ENCODE peak calls at places on chromosome 4, in eight cellular contexts. P is SK-N-SH, K is NB4, V is K562, M is WTC11, S is HCT116, C is GM12878, R is A549. J is an unnamed sample.

GRCh38 chr4:23070848-23071570 is 378.3 kb downstream of the GBA3 start:
- DNase-seq in P (no peak), K (no peak), V (no peak), M (no peak), S (no peak), C (no peak), R (no peak), J (no peak)

GRCh38 chr4:1384675-1385372 is 21.4 kb downstream of the NKX1-1 start:
- DNase-seq in P (no peak), K (no peak), V (no peak), M (peak), S (no peak), C (no peak), R (no peak), J (no peak)

GRCh38 chr4:3285558-3286334 is 7.1 kb upstream of the RGS12 start:
- DNase-seq in P (peak), K (peak), V (no peak), M (peak), S (no peak), C (no peak), R (no peak), J (no peak)

GRCh38 chr4:102007959-102008425 is 217.5 kb downstream of the BANK1 start:
- DNase-seq in P (no peak), K (peak), V (no peak), M (no peak), S (no peak), C (no peak), R (no peak), J (no peak)

GRCh38 chr4:48247878-48248558 is 21.6 kb downstream of the TEC start:
- DNase-seq in P (no peak), K (no peak), V (no peak), M (no peak), S (no peak), C (no peak), R (no peak), J (no peak)

GRCh38 chr4:16583764-16584163 is 314.7 kb downstream of the LDB2 start:
- DNase-seq in P (no peak), K (no peak), V (no peak), M (no peak), S (no peak), C (no peak), R (no peak), J (no peak)

GRCh38 chr4:123856689-123857545 is 460.3 kb downstream of the SPRY1 start:
- DNase-seq in P (peak), K (peak), V (no peak), M (peak), S (no peak), C (no peak), R (peak), J (peak)

GRCh38 chr4:140042634-140043033 is 111.3 kb downstream of the MAML3 start:
- DNase-seq in P (no peak), K (peak), V (no peak), M (no peak), S (no peak), C (no peak), R (no peak), J (no peak)

GRCh38 chr4:104128850-104129213 is 365.9 kb downstream of the CXXC4 start:
- DNase-seq in P (no peak), K (no peak), V (no peak), M (no peak), S (peak), C (no peak), R (peak), J (no peak)

GRCh38 chr4:5638316-5638715 is 70.0 kb downstream of the EVC2 start:
- DNase-seq in P (no peak), K (no peak), V (no peak), M (no peak), S (no peak), C (no peak), R (peak), J (no peak)

GRCh38 chr4:101418055-101418454 is 70.7 kb upstream of the PPP3CA start:
- DNase-seq in P (no peak), K (peak), V (no peak), M (no peak), S (no peak), C (peak), R (no peak), J (peak)

GRCh38 chr4:148651991-148652390 is 209.8 kb upstream of the NR3C2 start:
- DNase-seq in P (no peak), K (no peak), V (no peak), M (peak), S (no peak), C (no peak), R (no peak), J (no peak)

GRCh38 chr4:47930971-47931804 is 16.8 kb upstream of the NFXL1 start:
- DNase-seq in P (peak), K (no peak), V (no peak), M (no peak), S (no peak), C (no peak), R (no peak), J (peak)

GRCh38 chr4:82045267-82045666 is 328.5 kb downstream of the HNRNPD start:
- DNase-seq in P (no peak), K (no peak), V (no peak), M (no peak), S (no peak), C (no peak), R (no peak), J (no peak)

GRCh38 chr4:82898322-82899243 is 2.0 kb upstream of the THAP9 start:
- DNase-seq in P (no peak), K (peak), V (no peak), M (no peak), S (no peak), C (no peak), R (peak), J (peak)

GRCh38 chr4:54904953-54905352 is 220.4 kb downstream of the KDR start:
- DNase-seq in P (no peak), K (no peak), V (no peak), M (no peak), S (no peak), C (no peak), R (no peak), J (peak)

GRCh38 chr4:75698162-75698962 is 25.2 kb upstream of the G3BP2 start:
- DNase-seq in P (no peak), K (peak), V (no peak), M (no peak), S (no peak), C (peak), R (no peak), J (no peak)
- TF ChIP-seq CTCF in P (no peak), K (no peak), V (peak), M (no peak), S (no peak), C (no peak), R (no peak), J (no peak)

GRCh38 chr4:7150083-7150635 is 42.2 kb upstream of the SORCS2 start:
- DNase-seq in P (no peak), K (no peak), V (no peak), M (no peak), S (no peak), C (no peak), R (no peak), J (no peak)

GRCh38 chr4:7146764-7147071 is 45.6 kb upstream of the SORCS2 start:
- DNase-seq in P (no peak), K (no peak), V (no peak), M (no peak), S (no peak), C (no peak), R (no peak), J (no peak)

GRCh38 chr4:7147661-7148310 is 44.6 kb upstream of the SORCS2 start:
- DNase-seq in P (no peak), K (no peak), V (no peak), M (no peak), S (no peak), C (no peak), R (no peak), J (no peak)

GRCh38 chr4:7147261-7147660 is 45.1 kb upstream of the SORCS2 start:
- DNase-seq in P (no peak), K (no peak), V (no peak), M (no peak), S (no peak), C (no peak), R (no peak), J (no peak)

DNA sequence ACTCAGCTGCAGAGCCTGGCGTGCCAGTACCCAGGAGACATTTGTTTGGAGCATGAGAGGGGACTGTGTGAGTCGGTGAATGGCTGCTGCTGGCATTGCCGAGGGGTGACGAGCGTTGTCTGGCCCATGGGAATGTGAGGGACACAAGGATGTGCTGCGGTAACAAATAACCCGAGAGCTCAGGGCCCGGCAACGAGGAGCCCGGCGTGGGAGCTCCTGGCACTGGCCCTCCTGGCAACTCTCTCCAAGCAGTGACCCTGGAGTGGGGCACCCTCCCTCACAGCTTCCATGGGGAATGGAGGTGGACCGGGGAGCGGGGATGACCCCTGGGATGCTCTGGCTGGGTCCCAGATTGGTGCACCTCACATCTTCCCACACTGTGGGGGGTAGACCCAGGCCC is 44.0 kb upstream of the SORCS2 start:
- DNase-seq in P (no peak), K (no peak), V (no peak), M (no peak), S (no peak), C (no peak), R (no peak), J (no peak)
- TF ChIP-seq MAX in P (no peak), K (no peak), V (no peak), M (no peak), S (no peak), C (no peak), R (no peak), J (no peak)

GRCh38 chr4:151801547-151802516 is 41.0 kb upstream of the GATB start:
- DNase-seq in P (peak), K (peak), V (peak), M (peak), S (peak), C (no peak), R (peak), J (peak)
- TF ChIP-seq CTCF in P (peak), K (peak), V (peak), M (peak), S (peak), C (peak), R (peak), J (peak)

GRCh38 chr4:4502694-4503311 is 39.0 kb downstream of the STX18 start:
- DNase-seq in P (no peak), K (no peak), V (no peak), M (no peak), S (no peak), C (no peak), R (no peak), J (peak)
- TF ChIP-seq MAX in P (no peak), K (no peak), V (no peak), M (no peak), S (no peak), C (no peak), R (no peak), J (no peak)

DNA sequence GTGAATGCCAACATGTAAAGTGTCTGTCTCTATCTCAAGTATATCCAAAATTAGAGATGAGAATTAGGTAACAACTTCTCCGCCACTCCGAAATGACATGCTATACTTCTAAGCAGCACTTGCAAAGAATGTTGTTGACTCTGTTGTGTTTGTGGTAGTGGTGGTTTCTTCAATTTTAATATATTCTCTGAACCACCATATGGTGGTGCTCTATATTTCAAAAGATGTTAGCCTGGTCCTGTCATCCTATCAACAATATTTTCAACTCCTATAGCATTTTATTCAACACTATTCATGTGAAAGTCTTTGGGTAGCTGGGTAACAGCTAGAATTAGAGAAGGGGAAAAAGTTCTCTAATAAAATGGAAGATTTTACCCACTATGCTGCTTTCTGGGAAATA is 1622.8 kb upstream of the IGFBP7 start:
- DNase-seq in P (peak), K (no peak), V (no peak), M (no peak), S (no peak), C (no peak), R (no peak), J (no peak)
- TF ChIP-seq CTCF in P (no peak), K (no peak), V (no peak), M (no peak), S (no peak), C (no peak), R (no peak), J (no peak)

DNA sequence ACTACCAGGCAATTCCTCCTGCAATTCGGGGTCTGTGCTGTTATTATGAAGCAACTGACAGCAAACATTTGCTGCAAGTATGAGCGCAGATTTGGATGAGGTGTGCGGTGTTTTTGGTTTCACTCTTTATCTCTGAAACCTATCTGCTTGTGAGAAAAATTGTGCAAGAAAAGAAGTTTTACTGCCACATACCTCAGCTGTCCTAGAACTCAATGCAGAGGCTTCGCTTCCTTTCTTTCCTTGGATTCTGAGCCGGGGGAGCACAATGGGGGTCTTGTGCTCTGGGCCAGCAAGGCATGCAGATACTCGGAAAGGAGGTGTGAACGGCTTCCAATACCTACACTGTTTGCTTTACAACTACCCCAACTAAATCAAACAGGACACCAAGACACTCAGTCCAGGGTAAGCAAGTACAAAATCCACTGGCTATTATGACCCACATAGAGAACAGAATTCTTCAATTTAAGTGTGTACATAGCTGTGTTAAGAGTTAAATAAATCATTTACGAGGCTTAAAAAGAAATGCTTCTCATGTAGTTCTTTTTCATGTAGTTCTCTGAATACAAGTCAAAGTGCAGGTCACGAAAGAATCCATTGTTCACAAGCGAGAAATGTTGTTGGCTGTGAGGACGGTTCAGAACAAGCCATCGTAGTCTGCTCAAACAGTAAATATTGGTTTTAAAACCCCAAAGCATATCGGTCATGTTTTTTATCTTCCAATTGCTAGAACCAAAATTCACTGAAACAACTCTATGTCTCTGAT is 1.1 kb downstream of the SORBS2 start:
- DNase-seq in P (no peak), K (no peak), V (no peak), M (no peak), S (no peak), C (no peak), R (no peak), J (no peak)
- TF ChIP-seq MAX in P (no peak), K (no peak), V (no peak), M (peak), S (no peak), C (no peak), R (no peak), J (no peak)

GRCh38 chr4:15238720-15239119 is 189.1 kb upstream of the C1QTNF7 start:
- DNase-seq in P (peak), K (peak), V (peak), M (peak), S (no peak), C (no peak), R (peak), J (peak)
- TF ChIP-seq CTCF in P (peak), K (peak), V (peak), M (peak), S (peak), C (peak), R (peak), J (peak)

GRCh38 chr4:86118696-86119095 is 241.2 kb downstream of the MAPK10 start:
- DNase-seq in P (no peak), K (no peak), V (no peak), M (no peak), S (no peak), C (no peak), R (no peak), J (no peak)

GRCh38 chr4:86114563-86114962 is 245.3 kb downstream of the MAPK10 start:
- DNase-seq in P (no peak), K (no peak), V (no peak), M (no peak), S (no peak), C (no peak), R (no peak), J (no peak)

DNA sequence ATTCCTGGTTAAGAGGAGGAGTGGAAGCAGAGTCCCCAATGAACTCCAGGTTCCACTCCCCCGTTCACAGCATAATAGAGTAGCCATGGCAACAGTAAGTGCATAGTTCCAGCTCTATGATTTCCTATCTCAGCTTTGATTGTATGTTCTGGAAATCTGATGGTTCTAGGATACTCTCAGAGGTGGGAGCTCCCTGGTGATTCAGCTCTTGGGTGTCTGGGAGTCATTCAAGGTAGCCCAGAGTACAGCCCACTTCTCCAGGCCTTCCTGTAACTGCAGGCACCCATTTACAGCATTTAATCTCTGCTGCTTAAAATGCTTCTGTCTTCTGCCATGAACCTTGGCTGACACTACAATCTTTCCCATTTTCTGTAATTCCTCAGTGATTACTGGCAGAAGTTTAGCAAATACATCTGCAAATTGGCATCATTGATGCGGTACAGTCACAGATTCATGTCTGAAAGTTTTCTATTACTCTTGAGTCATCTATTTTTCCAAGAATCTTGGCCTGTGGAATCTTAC is 242.0 kb downstream of the MAPK10 start:
- DNase-seq in P (peak), K (no peak), V (no peak), M (no peak), S (no peak), C (no peak), R (peak), J (no peak)
- TF ChIP-seq MAX in P (no peak), K (no peak), V (no peak), M (no peak), S (no peak), C (no peak), R (no peak), J (no peak)

DNA sequence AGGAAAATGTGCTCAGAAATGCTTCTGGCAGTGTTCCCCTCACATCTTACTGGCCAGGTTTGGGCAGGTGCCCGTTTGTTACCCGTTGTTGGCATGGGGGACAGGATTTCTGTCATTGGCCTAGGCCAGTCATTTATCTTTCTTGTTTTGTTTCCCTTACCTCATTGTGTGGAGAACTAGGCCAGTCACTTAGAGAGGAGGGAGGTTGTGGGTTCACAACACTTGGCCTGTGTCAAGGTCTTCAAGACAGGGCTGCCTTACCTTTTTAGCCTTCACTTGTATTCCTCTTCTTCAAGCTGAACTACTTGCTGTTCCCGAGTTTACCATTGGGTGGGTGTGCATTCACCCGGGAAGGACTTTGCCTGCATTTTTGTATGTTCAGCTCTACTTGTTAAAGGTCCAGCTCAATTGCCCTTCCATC is 17.7 kb downstream of the SNX25 start:
- DNase-seq in P (no peak), K (peak), V (no peak), M (no peak), S (no peak), C (no peak), R (no peak), J (peak)
- TF ChIP-seq CTCF in P (peak), K (no peak), V (peak), M (no peak), S (no peak), C (no peak), R (no peak), J (no peak)